ENCODE peak calls at places on chromosomes 12 and 14, in seven cellular contexts. C is progenitor cell of endocrine pancreas; D is kidney tubule cell; E is activated CD4-positive, alpha-beta T cell treated with anti-CD3 and anti-CD28 coated beads for 48 hours; O is HS-27A; P is iris pigment epithelial cell; Z is activated CD4-positive, CD25-positive, alpha-beta regulatory T cell. R is an unnamed sample.
A peak's percentile ranks its signal among the peaks of the same experiment; 100 is the strongest.

GRCh38 chr12:121718653-121719239 is 6.2 kb downstream of the TMEM120B start:
- DNase-seq in C (no peak), D (no peak), E (peak; percentile 25), O (no peak), P (no peak), Z (no peak), R (no peak)

GRCh38 chr14:105317546-105317945 is 3.0 kb downstream of the PACS2 start:
- DNase-seq in C (no peak), D (peak; percentile 69), E (peak; percentile 52), O (no peak), P (peak; percentile 31), Z (no peak), R (peak; percentile 33)

GRCh38 chr12:18810537-18811253 is 72.8 kb downstream of the CAPZA3 start:
- DNase-seq in C (no peak), D (no peak), E (no peak), O (no peak), P (no peak), Z (no peak), R (no peak)

GRCh38 chr12:19630536-19630935 is 191.2 kb downstream of the AEBP2 start:
- DNase-seq in C (no peak), D (no peak), E (no peak), O (no peak), P (no peak), Z (no peak), R (no peak)

GRCh38 chr14:90559811-90560492 is 163.1 kb downstream of the CALM1 start:
- DNase-seq in C (no peak), D (no peak), E (no peak), O (no peak), P (no peak), Z (no peak), R (no peak)

GRCh38 chr14:56803816-56804535 is 6.3 kb downstream of the OTX2 start:
- DNase-seq in C (no peak), D (no peak), E (no peak), O (no peak), P (no peak), Z (no peak), R (no peak)

GRCh38 chr12:50934981-50935807 is 17.1 kb upstream of the HIGD1C start:
- DNase-seq in C (no peak), D (no peak), E (no peak), O (no peak), P (peak; percentile 86), Z (no peak), R (peak; percentile 58)

GRCh38 chr14:89137514-89138163 is 279.4 kb downstream of the FOXN3 start:
- DNase-seq in C (no peak), D (peak; percentile 97), E (no peak), O (peak; percentile 96), P (peak; percentile 88), Z (no peak), R (peak; percentile 92)

GRCh38 chr12:108691995-108692808 is 39.1 kb downstream of the CORO1C start:
- DNase-seq in C (no peak), D (no peak), E (no peak), O (peak; percentile 19), P (peak; percentile 44), Z (no peak), R (peak; percentile 26)

GRCh38 chr12:48878548-48878947 is 12.9 kb upstream of the RND1 start:
- DNase-seq in C (no peak), D (no peak), E (no peak), O (no peak), P (no peak), Z (no peak), R (no peak)

GRCh38 chr12:80778005-80778541 is 61.4 kb downstream of the MYF5 start:
- DNase-seq in C (no peak), D (peak; percentile 94), E (peak; percentile 53), O (peak; percentile 77), P (peak; percentile 96), Z (no peak), R (peak; percentile 86)

GRCh38 chr12:460301-461230 is 827 bp downstream of the B4GALNT3 start:
- DNase-seq in C (no peak), D (peak; percentile 13), E (peak; percentile 50), O (no peak), P (no peak), Z (peak; percentile 4), R (no peak)

GRCh38 chr14:65156568-65157366 is 54.5 kb upstream of the MAX start:
- DNase-seq in C (no peak), D (no peak), E (no peak), O (peak; percentile 39), P (peak; percentile 63), Z (no peak), R (peak; percentile 86)

GRCh38 chr12:25469368-25469767 is 83.7 kb downstream of the LMNTD1 start:
- DNase-seq in C (no peak), D (no peak), E (no peak), O (no peak), P (no peak), Z (no peak), R (no peak)

GRCh38 chr14:103708750-103709187 is 6.5 kb downstream of the XRCC3 start:
- DNase-seq in C (no peak), D (no peak), E (no peak), O (no peak), P (no peak), Z (no peak), R (no peak)

GRCh38 chr12:107670999-107671643 is 14.5 kb upstream of the PWP1 start:
- DNase-seq in C (peak; percentile 15), D (peak; percentile 23), E (peak; percentile 65), O (no peak), P (peak; percentile 41), Z (no peak), R (peak; percentile 9)

GRCh38 chr14:99691111-99691885 is 7.2 kb downstream of the CYP46A1 start:
- DNase-seq in C (no peak), D (no peak), E (no peak), O (no peak), P (no peak), Z (no peak), R (no peak)

GRCh38 chr12:31474751-31475150 is 116.2 kb downstream of the DENND5B start:
- DNase-seq in C (no peak), D (no peak), E (no peak), O (no peak), P (no peak), Z (no peak), R (no peak)

GRCh38 chr14:72961579-72962335 is 35.5 kb downstream of the DCAF4 start:
- DNase-seq in C (no peak), D (peak; percentile 92), E (no peak), O (peak; percentile 51), P (peak; percentile 13), Z (no peak), R (no peak)

GRCh38 chr12:111715242-111715641 is 29.4 kb downstream of the ACAD10 start:
- DNase-seq in C (no peak), D (no peak), E (no peak), O (no peak), P (no peak), Z (no peak), R (no peak)

GRCh38 chr12:112340983-112341840 is 41.0 kb downstream of the HECTD4 start:
- DNase-seq in C (no peak), D (peak; percentile 12), E (no peak), O (no peak), P (no peak), Z (no peak), R (no peak)

GRCh38 chr12:25436206-25436912 is 116.7 kb downstream of the LMNTD1 start:
- DNase-seq in C (no peak), D (peak; percentile 70), E (peak; percentile 21), O (peak; percentile 66), P (peak; percentile 85), Z (no peak), R (peak; percentile 69)

GRCh38 chr14:98974113-98974512 is 297.9 kb downstream of the BCL11B start:
- DNase-seq in C (no peak), D (no peak), E (no peak), O (no peak), P (no peak), Z (no peak), R (no peak)

GRCh38 chr12:112116232-112117060 is 7.9 kb upstream of the NAA25 start:
- DNase-seq in C (peak; percentile 34), D (peak; percentile 69), E (no peak), O (no peak), P (peak; percentile 92), Z (no peak), R (no peak)

GRCh38 chr12:57188090-57188425 is 28.5 kb upstream of the NXPH4 start:
- DNase-seq in C (no peak), D (no peak), E (no peak), O (no peak), P (no peak), Z (no peak), R (no peak)

GRCh38 chr14:99354166-99354875 is 82.3 kb upstream of the BCL11B start:
- DNase-seq in C (no peak), D (no peak), E (no peak), O (no peak), P (no peak), Z (no peak), R (no peak)